ENCODE peak calls at places on chromosomes 1 and 21, in seven cellular contexts. M is H1, J is K562, A is HepG2, V is HCT116, I is GM12878, E is SK-N-SH. F is an unnamed sample.

GRCh38 chr1:164794310-164794709 is 235.3 kb downstream of the PBX1 start:
- DNase-seq in E (no peak), A (no peak), V (no peak), J (no peak), M (no peak), I (no peak), F (no peak)

GRCh38 chr1:154527192-154527591 is 25.0 kb upstream of the SHE start:
- DNase-seq in J (no peak), M (no peak), I (no peak), E (no peak), V (no peak), A (no peak), F (no peak)

GRCh38 chr1:244603498-244603897 is 49.4 kb upstream of the DESI2 start:
- DNase-seq in V (peak; percentile 13), I (no peak), J (peak; percentile 37), A (peak; percentile 7), E (peak; percentile 43), M (no peak), F (no peak)

GRCh38 chr1:25810341-25811299 is 9.1 kb upstream of the MTFR1L start:
- DNase-seq in E (peak; percentile 90), A (peak; percentile 25), J (peak; percentile 88), I (no peak), M (peak; percentile 100), V (no peak), F (no peak)

GRCh38 chr1:161834967-161835366 is 68.8 kb downstream of the ATF6 start:
- DNase-seq in A (no peak), M (no peak), V (no peak), J (no peak), E (no peak), I (no peak), F (no peak)

GRCh38 chr1:145847827-145848226 is 2.4 kb downstream of the NUDT17 start:
- DNase-seq in I (no peak), M (no peak), J (no peak), V (no peak), A (no peak), E (no peak), F (no peak)

GRCh38 chr1:165415068-165415467 is 29.9 kb downstream of the RXRG start:
- DNase-seq in M (no peak), I (no peak), J (no peak), V (no peak), A (no peak), E (no peak), F (no peak)

GRCh38 chr1:212012034-212012740 is 23.2 kb downstream of the INTS7 start:
- DNase-seq in A (peak; percentile 63), V (peak; percentile 37), M (peak; percentile 66), E (peak; percentile 85), J (peak; percentile 78), I (peak; percentile 38), F (peak; percentile 86)

GRCh38 chr21:34593954-34594531 is 20.9 kb downstream of the RCAN1 start:
- DNase-seq in M (peak; percentile 8), A (no peak), I (no peak), V (no peak), J (no peak), E (no peak), F (no peak)

GRCh38 chr1:209168204-209168603 is 415.3 kb upstream of the CAMK1G start:
- DNase-seq in V (no peak), A (no peak), J (no peak), M (no peak), I (no peak), E (no peak), F (no peak)

GRCh38 chr1:185227161-185227560 is 70.2 kb downstream of the SWT1 start:
- DNase-seq in I (no peak), E (no peak), J (no peak), M (no peak), V (no peak), A (no peak), F (no peak)

GRCh38 chr1:104929280-104929679 is 1179.6 kb downstream of the AMY1C start:
- DNase-seq in E (no peak), J (no peak), V (no peak), A (no peak), I (no peak), M (no peak), F (no peak)

GRCh38 chr1:28190996-28191645 is 14.6 kb upstream of the PTAFR start:
- DNase-seq in J (no peak), V (no peak), I (no peak), M (no peak), A (no peak), E (no peak), F (no peak)

GRCh38 chr1:3074800-3075199 is 5.8 kb downstream of the PRDM16 start:
- DNase-seq in J (no peak), A (no peak), M (peak; percentile 51), I (no peak), E (no peak), V (no peak), F (no peak)

GRCh38 chr21:31136891-31137290 is 98.6 kb upstream of the KRTAP19-8 start:
- DNase-seq in V (no peak), A (no peak), E (peak; percentile 42), I (peak; percentile 47), M (no peak), J (no peak), F (no peak)

GRCh38 chr1:41643422-41643821 is 158.9 kb upstream of the EDN2 start:
- DNase-seq in A (no peak), V (no peak), J (no peak), E (no peak), M (no peak), I (no peak), F (no peak)

DNA sequence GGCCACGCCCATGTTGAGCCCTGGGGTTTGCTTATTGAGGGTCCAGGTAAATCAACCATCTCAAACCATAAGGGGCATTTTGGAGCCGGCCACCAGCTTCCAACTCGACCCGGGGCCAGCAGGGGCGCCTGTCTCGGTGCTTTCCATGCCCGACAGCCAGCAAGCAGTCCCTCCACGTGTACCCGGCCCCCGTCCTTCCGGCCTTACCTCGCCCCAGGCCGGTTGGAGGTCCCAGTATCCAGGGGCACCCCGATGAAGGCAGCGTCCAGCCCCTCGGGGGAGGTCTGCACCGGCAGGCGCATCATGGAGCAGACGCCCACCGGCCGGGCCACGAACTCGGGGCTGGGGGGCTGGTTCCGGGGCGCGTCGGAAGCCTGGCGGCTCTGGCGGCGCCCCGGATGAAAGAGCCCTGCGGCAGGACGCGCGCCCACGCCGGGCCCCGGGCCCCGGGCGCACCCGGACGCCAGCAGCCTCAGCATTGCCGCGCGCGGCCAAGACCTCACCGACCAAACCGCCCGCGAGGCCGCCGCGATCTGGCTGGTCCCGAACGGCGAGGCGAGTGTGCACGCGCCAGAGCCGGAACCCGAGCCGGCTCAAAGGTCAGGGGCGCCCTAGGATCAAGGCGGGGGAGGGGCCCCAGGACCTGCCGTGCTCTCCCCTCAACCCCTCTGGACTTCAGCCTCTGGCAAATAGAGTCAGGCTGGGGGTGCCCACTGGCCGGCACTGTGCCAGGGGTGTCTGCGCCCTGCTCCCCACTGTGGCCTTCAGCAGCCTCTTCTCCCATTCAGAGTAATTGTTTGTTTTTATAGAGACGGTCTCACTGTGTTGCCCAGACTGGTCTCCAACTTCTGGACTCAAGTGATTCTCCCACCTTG is at the start of gene AGMAT:
- DNase-seq in J (no peak), M (peak; percentile 89), A (peak; percentile 91), E (peak; percentile 84), V (no peak), I (no peak), F (peak; percentile 31)
- TF ChIP-seq JUND in J (no peak), M (peak; percentile 39), A (peak; percentile 18), E (no peak), V (no peak), I (no peak), F (no peak)

GRCh38 chr1:107659961-107660360 is 305.0 kb downstream of the VAV3 start:
- DNase-seq in M (no peak), I (no peak), A (no peak), E (no peak), V (no peak), J (no peak), F (no peak)

GRCh38 chr1:107664882-107665871 is 299.8 kb downstream of the VAV3 start:
- DNase-seq in M (no peak), J (no peak), A (no peak), V (no peak), E (no peak), I (no peak), F (no peak)

GRCh38 chr1:107666493-107666892 is 298.5 kb downstream of the VAV3 start:
- DNase-seq in V (no peak), E (no peak), J (no peak), M (no peak), A (no peak), I (no peak), F (no peak)

GRCh38 chr1:107662976-107663375 is 302.0 kb downstream of the VAV3 start:
- DNase-seq in V (no peak), M (no peak), J (no peak), E (no peak), I (no peak), A (no peak), F (no peak)

DNA sequence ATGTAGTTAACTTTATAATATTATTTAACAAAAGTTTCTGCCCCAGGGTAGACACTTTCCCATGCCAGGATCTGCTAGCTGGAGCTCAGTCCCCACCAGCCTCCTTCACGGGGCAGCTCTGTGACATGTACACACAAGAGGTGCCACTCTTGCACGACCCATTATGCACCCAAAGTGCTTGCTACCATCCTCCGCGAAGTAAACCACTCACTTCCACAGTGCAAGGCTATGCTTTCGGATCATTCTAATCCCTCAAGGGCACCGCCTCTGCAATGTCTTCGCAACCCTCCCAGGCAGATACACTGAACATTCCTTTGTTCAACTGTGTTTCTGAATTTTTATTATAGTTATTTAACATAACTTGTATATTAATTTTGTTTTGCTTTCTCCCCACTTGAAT is 303.8 kb downstream of the VAV3 start:
- DNase-seq in J (no peak), I (no peak), V (no peak), A (no peak), M (no peak), E (no peak), F (no peak)
- TF ChIP-seq JUND in J (no peak), I (no peak), V (no peak), A (no peak), M (no peak), E (no peak), F (no peak)

DNA sequence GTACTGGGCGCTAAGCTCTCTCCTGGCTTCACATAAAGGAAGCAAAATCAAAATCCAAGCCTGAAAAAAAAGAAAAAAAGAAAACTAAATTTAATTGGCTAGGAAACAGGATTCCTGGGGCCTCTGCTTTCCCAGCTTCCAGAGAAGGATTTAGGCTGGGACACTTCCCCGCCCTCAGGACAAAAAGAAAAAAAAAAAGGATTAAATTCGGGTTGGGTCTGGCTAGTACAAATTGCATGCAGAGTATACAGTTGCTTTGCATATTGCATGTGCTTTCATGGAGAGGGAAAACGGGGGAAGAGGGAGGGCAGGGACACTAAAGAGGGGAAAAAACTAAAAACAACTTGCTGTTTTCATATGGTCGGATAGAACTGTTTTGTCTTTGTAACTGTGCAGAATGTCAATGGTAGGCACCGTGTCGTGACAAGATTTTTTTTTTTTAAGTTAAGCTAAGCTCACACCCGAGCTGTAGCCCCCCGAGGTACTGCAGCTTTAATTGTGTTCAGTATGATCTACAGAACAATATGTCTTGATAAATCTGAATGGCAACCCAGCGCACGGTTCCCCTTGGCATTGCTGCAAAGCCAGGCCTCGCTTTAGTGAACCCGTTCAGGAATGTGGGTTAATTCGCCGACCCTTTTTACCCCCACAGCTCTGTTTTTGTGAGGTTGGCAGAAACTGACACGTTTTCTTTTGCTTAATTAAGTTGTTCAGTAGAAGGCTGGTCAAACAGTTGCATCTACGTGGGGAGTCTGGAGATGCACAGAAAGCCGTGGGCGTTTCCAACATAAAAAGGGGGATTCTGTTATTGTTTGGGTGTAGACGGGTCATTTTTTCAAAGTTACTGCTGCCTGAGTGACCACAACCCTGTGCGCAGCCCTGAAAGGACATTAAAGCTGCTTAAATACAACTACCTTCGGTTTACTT is 43.0 kb downstream of the OLIG1 start:
- DNase-seq in V (no peak), A (no peak), M (no peak), E (no peak), I (no peak), J (no peak), F (no peak)
- TF ChIP-seq JUND in V (no peak), A (no peak), M (no peak), E (no peak), I (no peak), J (no peak), F (no peak)

GRCh38 chr21:20004353-20004752 is 993.9 kb upstream of the NCAM2 start:
- DNase-seq in M (no peak), A (no peak), J (no peak), V (no peak), E (no peak), I (no peak), F (peak; percentile 20)
- TF ChIP-seq JUND in M (no peak), A (no peak), J (no peak), V (no peak), E (no peak), I (no peak), F (no peak)